ENCODE peak calls at places on chromosomes 1 and 21, in six cellular contexts. D is A549, K is endothelial cell of umbilical vein, N is HepG2, R is GM12878, C is K562. Q is an unnamed sample.

GRCh38 chr21:45104560-45104959 is 30.2 kb downstream of the ADARB1 start:
- DNase-seq in C (no peak), D (no peak), R (no peak), N (no peak), K (peak), Q (no peak)

GRCh38 chr21:43659136-43660000 is at the start of the genes HSF2BP and RRP1B:
- DNase-seq in N (peak), R (no peak), D (peak), K (peak), C (peak), Q (peak)

GRCh38 chr1:223479718-223480425 is 86.7 kb downstream of the CCDC185 start:
- DNase-seq in N (no peak), K (no peak), R (no peak), D (no peak), C (no peak), Q (no peak)

GRCh38 chr21:46667191-46667734 is 31.8 kb downstream of the PRMT2 start:
- DNase-seq in N (peak), R (no peak), K (peak), D (no peak), C (no peak), Q (peak)

GRCh38 chr1:222523852-222524251 is 24.1 kb downstream of the HHIPL2 start:
- DNase-seq in R (no peak), D (no peak), N (no peak), C (peak), K (no peak), Q (no peak)

GRCh38 chr21:19781881-19782652 is 1216.1 kb upstream of the NCAM2 start:
- DNase-seq in C (no peak), D (no peak), R (no peak), K (no peak), N (no peak), Q (no peak)

GRCh38 chr1:22341791-22342605 is 109.7 kb upstream of the ZBTB40 start:
- DNase-seq in C (peak), D (no peak), R (no peak), K (peak), N (no peak), Q (no peak)

GRCh38 chr1:9207086-9207485 is 27.5 kb upstream of the H6PD start:
- DNase-seq in N (no peak), D (no peak), C (no peak), R (no peak), K (no peak), Q (no peak)

GRCh38 chr1:226748306-226748705 is 9.2 kb upstream of the ITPKB start:
- DNase-seq in C (no peak), D (no peak), K (no peak), R (no peak), N (no peak), Q (no peak)

GRCh38 chr1:183956559-183957188 is 80.9 kb downstream of the COLGALT2 start:
- DNase-seq in N (no peak), D (no peak), K (peak), R (peak), C (peak), Q (peak)

GRCh38 chr1:235127774-235128452 is 724 bp downstream of the TOMM20 start:
- DNase-seq in K (peak), N (no peak), R (no peak), D (no peak), C (no peak), Q (peak)

GRCh38 chr1:11842154-11843041 is 5.2 kb downstream of the NPPA start:
- DNase-seq in K (peak), R (peak), N (peak), C (peak), D (no peak), Q (peak)

GRCh38 chr1:183989078-183989577 is 48.4 kb downstream of the COLGALT2 start:
- DNase-seq in R (peak), K (no peak), N (no peak), C (peak), D (no peak), Q (peak)

GRCh38 chr1:208668991-208669390 is 424.8 kb upstream of the PLXNA2 start:
- DNase-seq in K (no peak), C (no peak), D (no peak), R (no peak), N (no peak), Q (peak)

GRCh38 chr1:170640581-170640980 is 23.4 kb upstream of the PRRX1 start:
- DNase-seq in C (no peak), R (no peak), N (no peak), D (no peak), K (no peak), Q (no peak)

GRCh38 chr1:27416387-27417111 is 24.1 kb downstream of the GPR3 start:
- DNase-seq in C (peak), K (peak), D (no peak), N (peak), R (peak), Q (peak)

GRCh38 chr21:42089093-42089631 is 18.0 kb downstream of the UMODL1 start:
- DNase-seq in C (no peak), K (no peak), D (no peak), R (no peak), N (no peak), Q (no peak)

GRCh38 chr1:186112280-186112679 is 262.8 kb downstream of the TPR start:
- DNase-seq in D (no peak), N (no peak), R (no peak), K (no peak), C (peak), Q (no peak)

GRCh38 chr1:59580257-59580656 is 234.5 kb upstream of the HOOK1 start:
- DNase-seq in D (no peak), N (no peak), R (no peak), K (no peak), C (no peak), Q (no peak)

GRCh38 chr1:210691039-210691438 is 362.3 kb downstream of the HHAT start:
- DNase-seq in C (no peak), N (no peak), R (no peak), K (no peak), D (no peak), Q (no peak)

GRCh38 chr21:40158356-40158755 is 291.1 kb downstream of the PCP4 start:
- DNase-seq in R (no peak), D (no peak), K (no peak), C (no peak), N (no peak), Q (no peak)

GRCh38 chr1:59972216-59972924 is 45.8 kb upstream of the CYP2J2 start:
- DNase-seq in C (no peak), N (no peak), K (no peak), R (no peak), D (no peak), Q (no peak)

GRCh38 chr1:198681831-198682756 is 43.3 kb downstream of the PTPRC start:
- DNase-seq in K (peak), N (no peak), R (peak), D (no peak), C (peak), Q (peak)

GRCh38 chr1:205983925-205984725 is 19.1 kb downstream of the RAB7B start:
- DNase-seq in C (peak), D (peak), R (no peak), N (peak), K (peak), Q (peak)
- TF ChIP-seq MAX in C (no peak), D (no peak), R (no peak), N (peak), K (no peak), Q (no peak)

GRCh38 chr1:30085814-30086770 is 637.3 kb downstream of the MATN1 start:
- DNase-seq in N (peak), C (peak), K (peak), D (peak), R (no peak), Q (peak)

GRCh38 chr1:30092051-30092858 is 631.1 kb downstream of the MATN1 start:
- DNase-seq in K (no peak), R (no peak), C (no peak), D (no peak), N (no peak), Q (no peak)

GRCh38 chr1:30087465-30087864 is 635.9 kb downstream of the MATN1 start:
- DNase-seq in K (no peak), N (peak), D (peak), R (no peak), C (no peak), Q (peak)

GRCh38 chr1:30090421-30090820 is 633.0 kb downstream of the MATN1 start:
- DNase-seq in R (no peak), K (no peak), N (no peak), D (no peak), C (no peak), Q (no peak)

DNA sequence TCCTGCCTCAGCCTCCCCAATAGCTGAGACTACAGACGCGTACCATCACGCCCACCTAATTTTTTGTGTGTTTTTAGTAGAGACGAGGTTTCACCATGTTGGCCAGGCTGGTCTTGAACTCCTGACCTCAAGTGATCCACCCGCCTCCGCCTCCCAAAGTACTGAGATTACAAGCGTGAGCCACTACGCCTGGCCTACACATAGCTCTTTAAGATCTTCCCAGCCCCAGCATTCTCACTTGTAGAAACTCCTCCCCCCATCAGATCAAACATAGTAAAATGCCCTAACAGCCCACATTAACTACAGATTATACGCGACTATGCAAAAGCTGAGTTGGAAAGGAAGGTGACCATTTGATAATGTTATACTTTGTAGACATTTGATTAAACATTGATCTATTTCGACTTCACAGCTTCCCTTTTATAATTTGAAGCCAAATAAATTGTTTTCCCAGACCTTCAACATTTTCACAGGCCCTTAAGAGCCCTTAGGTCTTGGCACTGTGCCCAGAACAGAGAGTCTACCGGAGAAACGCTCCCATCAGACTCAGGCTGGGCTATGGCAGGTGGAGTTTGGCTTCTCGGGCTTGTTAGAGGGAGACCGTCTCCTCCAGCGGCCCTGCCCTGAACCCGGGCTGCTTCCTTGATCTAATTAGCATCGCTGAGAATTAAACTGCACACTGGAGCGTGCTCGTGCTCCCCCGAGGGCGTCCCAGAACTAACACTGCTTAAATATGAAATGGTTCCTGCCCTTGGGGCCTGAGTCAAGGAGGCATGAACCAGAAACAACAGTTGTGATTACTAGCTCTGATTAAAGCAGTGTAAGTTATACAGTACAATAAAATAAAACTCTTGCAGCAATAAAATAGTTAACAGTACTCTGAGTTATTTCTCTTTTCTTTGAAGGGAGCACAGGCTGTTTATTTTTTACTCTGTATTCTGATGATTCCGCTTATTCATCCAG is 634.5 kb downstream of the MATN1 start:
- DNase-seq in C (no peak), K (no peak), D (no peak), N (no peak), R (no peak), Q (no peak)
- TF ChIP-seq MYC in C (no peak), K (no peak), D (no peak), N (no peak), R (no peak), Q (no peak)

GRCh38 chr1:3127738-3128137 is 58.7 kb downstream of the PRDM16 start:
- DNase-seq in N (no peak), D (no peak), C (no peak), K (no peak), R (no peak), Q (no peak)

GRCh38 chr1:3128431-3129132 is 59.6 kb downstream of the PRDM16 start:
- DNase-seq in K (no peak), N (no peak), C (no peak), D (no peak), R (no peak), Q (no peak)

GRCh38 chr1:3130268-3130667 is 61.3 kb downstream of the PRDM16 start:
- DNase-seq in R (no peak), C (no peak), N (no peak), K (no peak), D (no peak), Q (no peak)

GRCh38 chr1:3126756-3127718 is 58.0 kb downstream of the PRDM16 start:
- DNase-seq in R (no peak), C (no peak), N (no peak), D (no peak), K (no peak), Q (no peak)

GRCh38 chr1:3129133-3129490 is 60.1 kb downstream of the PRDM16 start:
- DNase-seq in D (no peak), R (no peak), N (no peak), C (no peak), K (no peak), Q (no peak)
- H3K4me3 ChIP-seq in D (no peak), R (no peak), N (no peak), C (no peak), K (no peak), Q (no peak)

GRCh38 chr1:166064951-166065350 is 101.8 kb downstream of the FAM78B start:
- DNase-seq in D (no peak), K (no peak), N (no peak), C (no peak), R (no peak), Q (no peak)

GRCh38 chr1:166062695-166063094 is 104.1 kb downstream of the FAM78B start:
- DNase-seq in D (no peak), N (no peak), K (no peak), R (no peak), C (no peak), Q (no peak)

GRCh38 chr1:166069390-166069789 is 97.4 kb downstream of the FAM78B start:
- DNase-seq in D (no peak), N (no peak), K (no peak), R (no peak), C (peak), Q (peak)

GRCh38 chr1:166063701-166064100 is 103.1 kb downstream of the FAM78B start:
- DNase-seq in C (no peak), K (no peak), N (no peak), R (no peak), D (no peak), Q (no peak)

DNA sequence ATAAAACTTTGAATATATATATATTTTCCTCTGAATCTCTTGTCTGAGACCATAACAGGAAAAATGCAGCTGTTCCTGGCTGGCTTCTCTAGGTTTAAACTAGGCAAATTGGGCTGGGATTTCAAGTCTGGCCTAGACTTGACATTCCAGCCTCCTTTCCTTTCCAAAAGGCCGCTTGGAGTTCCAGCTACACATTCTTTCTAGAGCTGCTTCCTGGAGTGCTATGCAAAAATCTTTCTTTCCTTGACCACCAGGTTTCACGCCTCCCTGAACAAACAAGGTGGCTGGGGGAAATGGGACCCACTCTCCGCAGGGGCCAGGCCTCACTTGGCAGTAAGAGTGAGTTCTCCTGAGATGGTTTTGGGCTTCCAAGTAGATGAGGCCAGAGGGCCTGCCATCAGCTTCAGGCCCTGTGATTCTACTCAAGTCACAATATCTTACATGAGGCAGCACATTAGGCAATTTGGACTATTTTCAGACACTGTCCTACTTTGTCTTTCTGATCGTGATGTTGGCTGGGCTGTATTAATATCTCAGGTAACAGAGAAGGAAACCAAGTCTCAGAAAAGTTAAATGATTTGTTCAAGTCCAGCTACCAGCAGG is 102.4 kb downstream of the FAM78B start:
- DNase-seq in D (no peak), K (no peak), R (no peak), C (no peak), N (no peak), Q (no peak)
- TF ChIP-seq MAX in D (no peak), K (no peak), R (no peak), C (no peak), N (no peak), Q (no peak)

DNA sequence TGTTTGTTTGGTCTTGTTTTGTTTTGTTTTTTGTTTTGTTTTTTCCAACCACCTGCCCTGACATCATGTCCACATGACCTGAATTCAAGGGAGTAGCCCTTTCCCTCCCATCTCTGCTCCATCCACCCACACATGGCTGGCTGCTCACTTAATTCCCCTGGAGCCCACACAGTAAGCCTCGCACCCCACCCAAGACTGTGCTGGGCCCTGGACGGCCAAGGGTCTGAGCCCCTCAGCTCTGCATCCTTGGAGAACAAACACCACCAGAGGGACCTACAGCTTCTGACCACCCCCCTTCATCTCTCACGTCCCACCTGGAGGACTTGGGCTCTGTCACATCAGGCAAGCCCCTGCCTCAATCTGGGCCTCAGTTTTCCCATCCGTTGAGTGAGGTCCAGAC is 39.1 kb downstream of the MATN1 start:
- DNase-seq in R (no peak), D (no peak), C (no peak), N (no peak), K (no peak), Q (no peak)
- TF ChIP-seq MYC in R (no peak), D (no peak), C (no peak), N (no peak), K (no peak), Q (no peak)

DNA sequence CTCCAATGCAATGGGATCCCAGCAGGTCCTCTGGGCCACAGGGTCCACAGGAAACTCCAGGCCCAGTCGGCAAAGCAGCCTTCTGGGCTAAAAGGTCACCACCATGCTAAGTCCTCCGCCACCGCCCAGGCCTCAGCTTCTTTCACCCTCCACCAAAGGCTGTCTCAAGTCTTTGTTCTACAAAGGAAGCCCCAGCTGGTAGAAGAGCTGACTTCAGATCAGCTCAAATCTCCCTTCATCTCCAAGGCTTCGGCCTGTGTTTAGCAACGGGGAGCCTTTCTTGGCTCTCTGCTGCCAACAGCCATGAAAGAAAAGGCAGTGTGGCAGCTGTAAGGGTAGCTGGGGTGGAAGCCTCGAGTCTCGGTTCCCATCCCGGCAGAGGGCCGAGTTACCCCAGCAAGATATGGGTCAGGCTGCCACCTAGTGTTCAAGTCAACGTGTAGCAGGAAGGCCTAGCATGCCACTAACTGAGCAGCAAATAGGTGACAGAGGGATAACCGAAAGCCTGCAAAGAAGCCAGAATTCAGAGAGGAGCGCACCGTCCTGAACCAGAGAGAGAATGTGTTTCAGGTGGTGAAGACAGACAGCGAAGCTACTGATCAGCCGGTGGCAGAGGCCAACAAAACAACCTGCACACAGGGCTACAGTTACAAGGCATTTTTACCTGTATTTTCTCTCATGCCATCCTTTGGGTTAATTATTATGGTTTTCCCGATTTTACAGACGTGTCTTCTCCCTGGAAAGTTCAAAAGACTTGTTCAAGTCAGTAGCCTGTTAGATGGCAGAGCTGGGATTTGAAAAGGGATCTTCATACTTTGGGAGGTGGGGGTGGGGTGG is 26.8 kb upstream of the CRNN start:
- DNase-seq in D (peak), K (peak), N (peak), C (peak), R (peak), Q (peak)
- H3K4me3 ChIP-seq in D (no peak), K (no peak), N (no peak), C (no peak), R (no peak), Q (no peak)

GRCh38 chr1:164846731-164847691 is 288.0 kb downstream of the PBX1 start:
- DNase-seq in C (no peak), D (no peak), N (no peak), R (no peak), K (no peak), Q (no peak)
- TF ChIP-seq MAX in C (no peak), D (no peak), N (no peak), R (no peak), K (no peak), Q (no peak)

DNA sequence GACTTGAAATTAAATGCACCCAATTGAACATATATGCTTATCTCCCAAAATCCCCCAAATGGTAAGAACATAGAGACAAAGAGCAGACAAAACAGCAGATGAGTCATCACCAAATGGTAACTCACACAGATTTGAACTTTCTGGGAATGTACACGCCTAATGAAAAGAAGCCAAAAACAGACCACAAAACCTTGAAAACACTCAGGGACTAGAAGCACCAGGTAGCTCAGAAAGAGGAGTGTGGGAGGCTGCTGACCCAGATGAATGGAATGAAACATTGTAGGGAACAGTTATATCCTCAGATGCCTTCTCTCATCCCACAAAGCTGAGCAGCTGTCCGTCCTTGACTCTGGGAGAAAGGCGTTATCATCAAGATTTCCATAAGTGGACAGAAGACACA is 307.0 kb upstream of the USP25 start:
- DNase-seq in K (no peak), C (no peak), R (no peak), N (no peak), D (no peak), Q (no peak)
- TF ChIP-seq MYC in K (no peak), C (no peak), R (no peak), N (no peak), D (no peak), Q (no peak)